ENCODE peak calls at places on chromosome 15, in eight cellular contexts. D is GM12891; J is stimulated activated CD8-positive, alpha-beta memory T cell treated with anti-CD3 and anti-CD28 coated beads, Interleukin-4, amount 100 ng/mL, for 1 hour; L is transverse colon; E is fibroblast of mammary gland; V is B cell; P is ovary; U is heart right ventricle. M is an unnamed sample.

GRCh38 chr15:52115598-52116427 is 3.2 kb upstream of the BCL2L10 start:
- DNase-seq in D (no peak), J (no peak), L (no peak), E (no peak), V (no peak), P (no peak), U (no peak), M (no peak)

GRCh38 chr15:79887517-79887916 is 9.3 kb downstream of the MTHFS start:
- DNase-seq in D (no peak), J (no peak), L (no peak), E (no peak), V (no peak), P (no peak), U (no peak), M (no peak)

GRCh38 chr15:80788536-80788935 is 9.4 kb downstream of the CEMIP start:
- DNase-seq in D (no peak), J (no peak), L (no peak), E (no peak), V (no peak), P (no peak), U (no peak), M (no peak)

GRCh38 chr15:100116416-100117190 is 225.2 kb downstream of the ADAMTS17 start:
- DNase-seq in D (no peak), J (no peak), L (no peak), E (peak), V (no peak), P (peak), U (peak), M (no peak)

GRCh38 chr15:59701880-59702279 is 12.8 kb upstream of the BNIP2 start:
- DNase-seq in D (no peak), J (no peak), L (no peak), E (no peak), V (no peak), P (no peak), U (no peak), M (no peak)

GRCh38 chr15:22806156-22806555 is 19.7 kb downstream of the NIPA1 start:
- DNase-seq in D (no peak), J (no peak), L (no peak), E (no peak), V (no peak), P (no peak), U (no peak), M (no peak)

GRCh38 chr15:43974852-43975251 is 148.1 kb downstream of the WDR76 start:
- DNase-seq in D (peak), J (no peak), L (no peak), E (no peak), V (no peak), P (no peak), U (peak), M (no peak)

GRCh38 chr15:67303490-67304363 is 49.1 kb downstream of the IQCH start:
- DNase-seq in D (no peak), J (no peak), L (peak), E (peak), V (no peak), P (no peak), U (peak), M (no peak)

GRCh38 chr15:70323111-70323851 is 225.6 kb upstream of the TLE3 start:
- DNase-seq in D (no peak), J (no peak), L (peak), E (peak), V (no peak), P (peak), U (peak), M (no peak)

GRCh38 chr15:33994005-33994615 is 25.8 kb downstream of the CHRM5 start:
- DNase-seq in D (no peak), J (no peak), L (no peak), E (peak), V (no peak), P (no peak), U (no peak), M (no peak)

GRCh38 chr15:46260937-46261336 is 626.1 kb downstream of the SQOR start:
- DNase-seq in D (no peak), J (no peak), L (no peak), E (no peak), V (no peak), P (no peak), U (no peak), M (no peak)

GRCh38 chr15:96867992-96868391 is 537.5 kb downstream of the NR2F2 start:
- DNase-seq in D (no peak), J (no peak), L (no peak), E (no peak), V (no peak), P (no peak), U (no peak), M (no peak)

GRCh38 chr15:39504812-39505211 is 76.1 kb upstream of the THBS1 start:
- DNase-seq in D (no peak), J (no peak), L (no peak), E (peak), V (no peak), P (no peak), U (no peak), M (no peak)

GRCh38 chr15:100170280-100170654 is 171.5 kb downstream of the ADAMTS17 start:
- DNase-seq in D (no peak), J (no peak), L (no peak), E (no peak), V (no peak), P (no peak), U (no peak), M (no peak)

GRCh38 chr15:77959094-77959879 is 118.2 kb downstream of the TBC1D2B start:
- DNase-seq in D (peak), J (peak), L (peak), E (peak), V (peak), P (peak), U (peak), M (peak)

GRCh38 chr15:98034731-98035130 is 74.2 kb downstream of the ARRDC4 start:
- DNase-seq in D (no peak), J (no peak), L (no peak), E (no peak), V (no peak), P (no peak), U (no peak), M (no peak)

GRCh38 chr15:73464602-73465001 is 21.6 kb downstream of the REC114 start:
- DNase-seq in D (peak), J (no peak), L (no peak), E (no peak), V (no peak), P (no peak), U (no peak), M (no peak)

GRCh38 chr15:66854012-66854965 is 152.3 kb downstream of the SMAD6 start:
- DNase-seq in D (no peak), J (no peak), L (peak), E (no peak), V (no peak), P (no peak), U (no peak), M (no peak)

GRCh38 chr15:38702178-38702912 is 137.7 kb upstream of the RASGRP1 start:
- DNase-seq in D (no peak), J (no peak), L (peak), E (no peak), V (no peak), P (no peak), U (no peak), M (no peak)

GRCh38 chr15:34336947-34337556 is 529 bp downstream of the SLC12A6 start:
- DNase-seq in D (no peak), J (no peak), L (peak), E (no peak), V (peak), P (no peak), U (no peak), M (no peak)

GRCh38 chr15:68679961-68680371 is 101.2 kb downstream of the CORO2B start:
- DNase-seq in D (no peak), J (no peak), L (no peak), E (no peak), V (no peak), P (no peak), U (no peak), M (no peak)

GRCh38 chr15:38401101-38401500 is 52.8 kb upstream of the FAM98B start:
- DNase-seq in D (no peak), J (no peak), L (no peak), E (peak), V (no peak), P (no peak), U (no peak), M (no peak)

GRCh38 chr15:94607176-94607654 is 375.9 kb downstream of the MCTP2 start:
- DNase-seq in D (no peak), J (no peak), L (peak), E (no peak), V (no peak), P (peak), U (peak), M (no peak)

GRCh38 chr15:35305031-35305555 is 220.0 kb upstream of the NANOGP8 start:
- DNase-seq in D (no peak), J (no peak), L (no peak), E (no peak), V (no peak), P (no peak), U (no peak), M (no peak)

GRCh38 chr15:44327578-44327977 is 39.1 kb downstream of the GOLM2 start:
- DNase-seq in D (no peak), J (no peak), L (no peak), E (no peak), V (no peak), P (no peak), U (no peak), M (no peak)

GRCh38 chr15:24954783-24955548 is at the start of the genes SNRPN and SNURF:
- DNase-seq in D (peak), J (peak), L (peak), E (peak), V (peak), P (peak), U (peak), M (peak)

GRCh38 chr15:47885921-47886320 is 168.6 kb downstream of the SEMA6D start:
- DNase-seq in D (no peak), J (no peak), L (no peak), E (peak), V (no peak), P (no peak), U (no peak), M (no peak)

GRCh38 chr15:28919201-28919627 is 33.4 kb downstream of the APBA2 start:
- DNase-seq in D (no peak), J (no peak), L (no peak), E (no peak), V (no peak), P (no peak), U (no peak), M (no peak)

GRCh38 chr15:68704496-68705021 is 116.1 kb downstream of the ANP32A start:
- DNase-seq in D (no peak), J (no peak), L (peak), E (no peak), V (no peak), P (no peak), U (peak), M (no peak)

GRCh38 chr15:77895742-77896141 is 181.8 kb downstream of the TBC1D2B start:
- DNase-seq in D (no peak), J (no peak), L (no peak), E (no peak), V (no peak), P (no peak), U (no peak), M (no peak)

GRCh38 chr15:51982013-51982769 is 10.6 kb upstream of the LEO1 start:
- DNase-seq in D (peak), J (no peak), L (no peak), E (peak), V (no peak), P (no peak), U (peak), M (no peak)

GRCh38 chr15:67479781-67480180 is 41.1 kb upstream of the C15orf61 start:
- DNase-seq in D (no peak), J (no peak), L (no peak), E (peak), V (no peak), P (no peak), U (no peak), M (no peak)

GRCh38 chr15:65409284-65409631 is 13.5 kb downstream of the IGDCC4 start:
- DNase-seq in D (no peak), J (no peak), L (no peak), E (peak), V (peak), P (no peak), U (no peak), M (no peak)

GRCh38 chr15:48472756-48473155 is 141.5 kb downstream of the DUT start:
- DNase-seq in D (no peak), J (no peak), L (no peak), E (peak), V (no peak), P (no peak), U (no peak), M (no peak)

GRCh38 chr15:43144512-43144911 is 11.1 kb downstream of the TMEM62 start:
- DNase-seq in D (no peak), J (no peak), L (no peak), E (no peak), V (no peak), P (no peak), U (no peak), M (no peak)

GRCh38 chr15:45662375-45662774 is 27.5 kb downstream of the SQOR start:
- DNase-seq in D (no peak), J (no peak), L (no peak), E (no peak), V (no peak), P (no peak), U (no peak), M (no peak)